ENCODE peak calls at places on chromosomes 3 and 15, in ten cellular contexts. C is progenitor cell of endocrine pancreas, X is nephron progenitor cell, P is Peyer's patch, F is omental fat pad, E is coronary artery, K is endodermal cell, L is lower leg skin, S is foreskin fibroblast, V is osteocyte. B is an unnamed sample.

GRCh38 chr15:41169784-41170183 is 53.7 kb upstream of the INO80 start:
- DNase-seq in E (no peak), X (no peak), K (peak), L (peak), F (no peak), P (no peak), S (no peak), V (no peak), C (no peak), B (peak)

GRCh38 chr15:72907733-72908132 is 124.2 kb upstream of the ADPGK start:
- DNase-seq in E (no peak), X (no peak), L (no peak), S (no peak), V (no peak), C (no peak), F (no peak), K (no peak), P (no peak), B (no peak)

GRCh38 chr3:107325446-107325845 is 51.8 kb upstream of the CCDC54 start:
- DNase-seq in V (no peak), E (no peak), S (no peak), F (no peak), K (no peak), C (no peak), P (no peak), X (no peak), L (no peak), B (no peak)

GRCh38 chr3:192130534-192131132 is 596.7 kb downstream of the FGF12 start:
- DNase-seq in V (no peak), X (peak), F (no peak), P (peak), E (no peak), C (no peak), L (no peak), K (peak), S (no peak), B (no peak)

GRCh38 chr3:111863942-111864341 is 4.9 kb downstream of the PHLDB2 start:
- DNase-seq in L (no peak), F (no peak), C (no peak), E (no peak), S (no peak), V (no peak), K (no peak), X (no peak), P (no peak), B (no peak)

GRCh38 chr3:135862361-135862760 is 103.2 kb upstream of the PPP2R3A start:
- DNase-seq in C (no peak), L (no peak), F (no peak), E (no peak), S (no peak), K (no peak), X (no peak), V (no peak), P (no peak), B (no peak)

GRCh38 chr15:60972301-60972700 is 256.8 kb downstream of the RORA start:
- DNase-seq in P (no peak), S (peak), K (no peak), V (no peak), F (no peak), E (no peak), L (no peak), X (no peak), C (no peak), B (no peak)

GRCh38 chr15:99120050-99120777 is 15.3 kb downstream of the SYNM start:
- DNase-seq in S (no peak), F (no peak), X (no peak), V (no peak), C (no peak), E (peak), K (peak), L (no peak), P (peak), B (peak)

GRCh38 chr3:63655519-63655918 is 3.0 kb downstream of the SNTN start:
- DNase-seq in V (no peak), F (no peak), X (no peak), K (no peak), P (no peak), C (no peak), L (no peak), E (no peak), S (peak), B (no peak)

GRCh38 chr3:37892917-37893595 is 31.4 kb downstream of the CTDSPL start:
- DNase-seq in C (no peak), X (peak), P (peak), F (no peak), V (no peak), L (no peak), K (no peak), S (peak), E (no peak), B (no peak)

GRCh38 chr15:40182358-40183029 is 21.6 kb downstream of the BUB1B start:
- DNase-seq in K (no peak), S (no peak), X (no peak), F (no peak), P (no peak), E (no peak), C (no peak), V (no peak), L (no peak), B (no peak)

GRCh38 chr15:25691544-25692430 is 171.3 kb downstream of the ATP10A start:
- DNase-seq in K (peak), C (no peak), S (peak), X (no peak), P (peak), L (peak), V (no peak), E (no peak), F (no peak), B (no peak)

GRCh38 chr3:195077611-195078540 is 193.1 kb downstream of the XXYLT1 start:
- DNase-seq in K (no peak), X (no peak), F (no peak), V (no peak), S (no peak), P (no peak), C (no peak), E (no peak), L (no peak), B (peak)

GRCh38 chr3:172666181-172666872 is 44.5 kb downstream of the NCEH1 start:
- DNase-seq in F (no peak), V (no peak), L (no peak), E (no peak), P (no peak), K (peak), S (no peak), X (no peak), C (no peak), B (no peak)

GRCh38 chr3:42262525-42262924 is 3.5 kb downstream of the CCK start:
- DNase-seq in K (no peak), V (no peak), P (no peak), S (peak), L (no peak), F (no peak), X (no peak), E (no peak), C (no peak), B (no peak)

GRCh38 chr15:57534279-57534678 is 57.4 kb upstream of the MYZAP start:
- DNase-seq in E (no peak), P (no peak), C (no peak), S (no peak), F (no peak), X (no peak), L (no peak), V (no peak), K (peak), B (no peak)

GRCh38 chr3:41317718-41318117 is 118.4 kb downstream of the CTNNB1 start:
- DNase-seq in S (peak), K (no peak), V (no peak), E (no peak), C (no peak), L (no peak), P (no peak), F (no peak), X (no peak), B (no peak)

DNA sequence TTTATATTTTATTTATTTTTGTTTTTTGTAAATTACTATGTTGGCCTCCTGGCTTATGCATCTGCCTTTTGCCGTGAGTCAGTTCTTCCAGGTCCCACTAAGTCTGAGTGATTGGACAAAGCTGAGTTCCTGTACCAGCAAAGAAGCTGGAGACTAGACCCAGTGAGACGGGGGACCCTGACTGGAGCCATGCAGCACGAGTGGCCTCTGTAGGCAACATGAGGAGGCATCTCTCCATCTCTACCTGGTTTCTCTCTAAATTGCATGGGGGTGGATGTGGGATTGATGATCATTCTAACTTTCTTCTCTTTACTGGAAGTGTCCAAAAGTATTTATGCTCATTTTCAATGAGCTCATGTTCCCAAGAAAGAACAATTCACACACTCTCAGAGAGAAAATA is 155.3 kb upstream of the MRPL3 start:
- DNase-seq in K (no peak), L (no peak), C (no peak), E (no peak), S (peak), F (no peak), X (no peak), V (no peak), P (no peak), B (no peak)
- TF ChIP-seq CTCF in K (peak), L (no peak), C (no peak), E (no peak), S (no peak), F (no peak), X (no peak), V (no peak), P (no peak), B (no peak)

GRCh38 chr15:48963524-48964113 is at the start of gene SHC4:
- DNase-seq in X (peak), C (no peak), L (peak), K (peak), P (peak), V (peak), S (peak), F (no peak), E (no peak), B (no peak)
- TF ChIP-seq CTCF in X (no peak), C (no peak), L (no peak), K (peak), P (no peak), V (peak), S (peak), F (no peak), E (no peak), B (no peak)

GRCh38 chr3:16927485-16927884 is 42.7 kb downstream of the PLCL2 start:
- DNase-seq in L (no peak), V (no peak), X (no peak), P (no peak), F (no peak), E (no peak), S (no peak), C (no peak), K (no peak), B (no peak)
- TF ChIP-seq CTCF in L (no peak), V (no peak), X (no peak), P (no peak), F (no peak), E (no peak), S (no peak), C (no peak), K (peak), B (no peak)

GRCh38 chr3:148992027-148992634 is 791 bp downstream of the GYG1 start:
- DNase-seq in P (peak), V (peak), C (peak), E (no peak), K (peak), F (no peak), L (peak), S (peak), X (peak), B (peak)

GRCh38 chr3:148992635-148993230 is 1.4 kb downstream of the GYG1 start:
- DNase-seq in K (peak), X (no peak), V (no peak), S (no peak), C (no peak), L (no peak), F (no peak), P (no peak), E (no peak), B (no peak)

GRCh38 chr3:148990211-148990610 is 1.1 kb upstream of the GYG1 start:
- DNase-seq in F (no peak), S (no peak), E (no peak), C (no peak), K (no peak), X (no peak), V (no peak), L (no peak), P (no peak), B (no peak)

GRCh38 chr3:148991219-148992026 is at the start of gene GYG1:
- DNase-seq in P (peak), E (peak), L (peak), V (peak), C (peak), F (peak), X (peak), K (peak), S (peak), B (peak)
- TF ChIP-seq CTCF in P (no peak), E (no peak), L (no peak), V (peak), C (peak), F (no peak), X (peak), K (peak), S (peak), B (no peak)

GRCh38 chr3:49788056-49788455 is 1.7 kb upstream of the IP6K1 start:
- DNase-seq in V (no peak), C (no peak), K (no peak), X (no peak), P (no peak), S (no peak), E (peak), F (no peak), L (no peak), B (no peak)

GRCh38 chr3:49787536-49787935 is 1.2 kb upstream of the IP6K1 start:
- DNase-seq in K (no peak), F (no peak), P (no peak), V (no peak), E (peak), L (no peak), S (no peak), C (no peak), X (no peak), B (no peak)

GRCh38 chr3:49785565-49786356 is 581 bp downstream of the IP6K1 start:
- DNase-seq in L (peak), C (peak), P (peak), K (no peak), S (peak), X (no peak), F (no peak), E (peak), V (no peak), B (no peak)

GRCh38 chr3:49787182-49787464 is 781 bp upstream of the IP6K1 start:
- DNase-seq in E (no peak), V (no peak), P (no peak), C (no peak), K (no peak), F (no peak), S (peak), X (no peak), L (no peak), B (no peak)

GRCh38 chr3:49786357-49787181 is at the start of gene IP6K1:
- DNase-seq in E (peak), K (peak), C (peak), S (peak), X (peak), F (peak), L (peak), P (peak), V (peak), B (peak)
- TF ChIP-seq CTCF in E (no peak), K (no peak), C (no peak), S (no peak), X (no peak), F (no peak), L (no peak), P (peak), V (no peak), B (no peak)

GRCh38 chr3:9111349-9112265 is 137.8 kb downstream of the SRGAP3 start:
- DNase-seq in C (no peak), K (peak), V (no peak), L (peak), E (no peak), S (peak), F (no peak), X (no peak), P (no peak), B (no peak)
- TF ChIP-seq CTCF in C (no peak), K (peak), V (no peak), L (no peak), E (no peak), S (no peak), F (no peak), X (peak), P (no peak), B (no peak)

DNA sequence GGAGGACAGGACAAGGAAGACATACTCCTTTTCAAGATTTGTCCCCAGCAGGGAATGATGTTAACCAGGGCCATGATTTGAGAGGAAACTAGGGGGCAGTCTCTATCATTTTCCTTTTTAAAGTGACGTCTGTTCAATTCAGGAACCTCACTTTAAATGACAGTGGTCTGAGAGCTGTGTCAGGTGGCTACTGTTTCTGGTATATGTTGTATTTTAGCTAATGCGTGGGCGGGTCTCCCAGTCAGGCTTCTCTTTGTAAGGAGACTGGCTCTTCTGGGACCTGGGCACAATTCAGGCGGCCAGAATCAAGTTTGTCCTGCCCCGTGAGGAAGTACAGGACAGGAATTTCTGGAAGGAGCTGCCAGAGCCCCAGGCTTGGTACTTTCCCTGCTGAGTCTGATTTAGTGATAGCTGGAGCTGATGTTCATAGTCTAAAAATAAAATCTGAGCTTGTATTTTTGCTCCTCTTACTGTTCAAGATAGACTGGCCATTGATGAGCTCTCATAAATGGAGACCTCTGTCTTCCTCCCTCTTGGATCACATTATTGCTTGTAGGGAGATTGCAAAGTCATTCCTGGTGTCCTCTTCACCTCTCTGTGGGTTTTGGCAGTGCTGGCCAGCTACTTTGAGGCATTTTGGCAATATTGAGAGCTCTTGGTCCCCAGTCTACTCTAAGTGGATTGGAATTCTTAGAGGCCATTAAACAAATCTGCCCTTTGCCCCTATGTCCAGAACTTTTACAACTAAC is 25.6 kb downstream of the SQOR start:
- DNase-seq in C (no peak), P (no peak), S (peak), K (no peak), E (no peak), F (no peak), V (no peak), X (no peak), L (no peak), B (no peak)
- TF ChIP-seq CTCF in C (no peak), P (peak), S (no peak), K (peak), E (no peak), F (no peak), V (no peak), X (no peak), L (no peak), B (no peak)